ENCODE peak calls at places on chromosomes 6 and 20, in nine cellular contexts. One of them, this sample, is unnamed.

GRCh38 chr6:157558049-157558448 is 177.1 kb downstream of the ZDHHC14 start:
- DNase-seq in hepatocyte: no peak
- DNase-seq in MM.1S: no peak
- DNase-seq in fibroblast of pulmonary artery: peak; percentile 16
- DNase-seq in retinal pigment epithelial cell: no peak
- DNase-seq in ascending aorta: no peak
- DNase-seq in lower lobe of right lung: no peak
- DNase-seq in body of pancreas: no peak
- DNase-seq in lung: no peak
- DNase-seq in this sample: no peak

GRCh38 chr20:31894980-31895675 is 24.7 kb downstream of the TTLL9 start:
- DNase-seq in hepatocyte: peak; percentile 60
- DNase-seq in fibroblast of pulmonary artery: peak; percentile 64
- DNase-seq in lower lobe of right lung: peak; percentile 56
- DNase-seq in body of pancreas: peak; percentile 27
- DNase-seq in MM.1S: peak; percentile 12
- DNase-seq in ascending aorta: peak; percentile 44
- DNase-seq in lung: peak; percentile 73
- DNase-seq in retinal pigment epithelial cell: no peak
- DNase-seq in this sample: peak; percentile 27

GRCh38 chr6:31791324-31792089 is 4.0 kb downstream of the VARS1 start:
- DNase-seq in body of pancreas: peak; percentile 39
- DNase-seq in fibroblast of pulmonary artery: peak; percentile 60
- DNase-seq in ascending aorta: no peak
- DNase-seq in hepatocyte: peak; percentile 77
- DNase-seq in MM.1S: no peak
- DNase-seq in lower lobe of right lung: no peak
- DNase-seq in lung: no peak
- DNase-seq in retinal pigment epithelial cell: no peak
- DNase-seq in this sample: no peak

GRCh38 chr20:47479506-47479905 is 22.2 kb upstream of the NCOA3 start:
- DNase-seq in ascending aorta: no peak
- DNase-seq in MM.1S: no peak
- DNase-seq in hepatocyte: no peak
- DNase-seq in fibroblast of pulmonary artery: peak; percentile 30
- DNase-seq in lower lobe of right lung: no peak
- DNase-seq in retinal pigment epithelial cell: no peak
- DNase-seq in lung: no peak
- DNase-seq in body of pancreas: no peak
- DNase-seq in this sample: no peak

GRCh38 chr6:149234051-149234962 is 83.2 kb upstream of the TAB2 start:
- DNase-seq in ascending aorta: no peak
- DNase-seq in body of pancreas: no peak
- DNase-seq in lower lobe of right lung: no peak
- DNase-seq in retinal pigment epithelial cell: no peak
- DNase-seq in hepatocyte: no peak
- DNase-seq in lung: no peak
- DNase-seq in fibroblast of pulmonary artery: peak; percentile 42
- DNase-seq in MM.1S: no peak
- DNase-seq in this sample: peak; percentile 44

GRCh38 chr6:4780360-4780812 is 4.2 kb downstream of the CDYL start:
- DNase-seq in hepatocyte: no peak
- DNase-seq in fibroblast of pulmonary artery: peak; percentile 48
- DNase-seq in ascending aorta: no peak
- DNase-seq in body of pancreas: no peak
- DNase-seq in MM.1S: no peak
- DNase-seq in lower lobe of right lung: no peak
- DNase-seq in lung: no peak
- DNase-seq in retinal pigment epithelial cell: no peak
- DNase-seq in this sample: no peak

GRCh38 chr20:34791289-34792020 is 34.0 kb downstream of the NCOA6 start:
- DNase-seq in MM.1S: no peak
- DNase-seq in hepatocyte: peak; percentile 17
- DNase-seq in body of pancreas: no peak
- DNase-seq in retinal pigment epithelial cell: no peak
- DNase-seq in lung: no peak
- DNase-seq in fibroblast of pulmonary artery: peak; percentile 60
- DNase-seq in ascending aorta: no peak
- DNase-seq in lower lobe of right lung: no peak
- DNase-seq in this sample: no peak

GRCh38 chr6:42316390-42316970 is 98.8 kb upstream of the MRPS10 start:
- DNase-seq in lung: peak; percentile 46
- DNase-seq in MM.1S: no peak
- DNase-seq in body of pancreas: no peak
- DNase-seq in ascending aorta: no peak
- DNase-seq in fibroblast of pulmonary artery: peak; percentile 72
- DNase-seq in hepatocyte: peak; percentile 41
- DNase-seq in retinal pigment epithelial cell: peak; percentile 84
- DNase-seq in lower lobe of right lung: peak; percentile 54
- DNase-seq in this sample: no peak

GRCh38 chr20:49552007-49552406 is 15.9 kb downstream of the PTGIS start:
- DNase-seq in lower lobe of right lung: no peak
- DNase-seq in hepatocyte: peak; percentile 37
- DNase-seq in fibroblast of pulmonary artery: no peak
- DNase-seq in retinal pigment epithelial cell: no peak
- DNase-seq in ascending aorta: no peak
- DNase-seq in body of pancreas: no peak
- DNase-seq in MM.1S: no peak
- DNase-seq in lung: no peak
- DNase-seq in this sample: no peak

GRCh38 chr6:166572370-166573261 is 13.9 kb downstream of the RAMACL start:
- DNase-seq in fibroblast of pulmonary artery: peak; percentile 39
- DNase-seq in ascending aorta: no peak
- DNase-seq in lung: peak; percentile 75
- DNase-seq in lower lobe of right lung: peak; percentile 63
- DNase-seq in retinal pigment epithelial cell: no peak
- DNase-seq in MM.1S: no peak
- DNase-seq in body of pancreas: no peak
- DNase-seq in hepatocyte: peak; percentile 37
- DNase-seq in this sample: no peak

GRCh38 chr20:24478584-24478983 is 9.2 kb downstream of the SYNDIG1 start:
- DNase-seq in MM.1S: no peak
- DNase-seq in body of pancreas: no peak
- DNase-seq in lung: no peak
- DNase-seq in retinal pigment epithelial cell: no peak
- DNase-seq in fibroblast of pulmonary artery: no peak
- DNase-seq in lower lobe of right lung: no peak
- DNase-seq in hepatocyte: no peak
- DNase-seq in ascending aorta: no peak
- DNase-seq in this sample: no peak

GRCh38 chr20:21513881-21514540 is at the start of gene NKX2-2:
- DNase-seq in retinal pigment epithelial cell: no peak
- DNase-seq in ascending aorta: no peak
- DNase-seq in lower lobe of right lung: no peak
- DNase-seq in lung: no peak
- DNase-seq in MM.1S: no peak
- DNase-seq in hepatocyte: no peak
- DNase-seq in body of pancreas: no peak
- DNase-seq in fibroblast of pulmonary artery: no peak
- DNase-seq in this sample: no peak

GRCh38 chr6:149563203-149563927 is 2.8 kb upstream of the GINM1 start:
- DNase-seq in lung: no peak
- DNase-seq in retinal pigment epithelial cell: no peak
- DNase-seq in lower lobe of right lung: no peak
- DNase-seq in MM.1S: no peak
- DNase-seq in body of pancreas: no peak
- DNase-seq in fibroblast of pulmonary artery: peak; percentile 78
- DNase-seq in hepatocyte: peak; percentile 18
- DNase-seq in ascending aorta: no peak
- DNase-seq in this sample: no peak

GRCh38 chr6:126300126-126300525 is 39.8 kb upstream of the CENPW start:
- DNase-seq in hepatocyte: no peak
- DNase-seq in MM.1S: no peak
- DNase-seq in ascending aorta: no peak
- DNase-seq in fibroblast of pulmonary artery: no peak
- DNase-seq in lung: no peak
- DNase-seq in body of pancreas: no peak
- DNase-seq in retinal pigment epithelial cell: no peak
- DNase-seq in lower lobe of right lung: no peak
- DNase-seq in this sample: no peak

GRCh38 chr20:34316191-34316814 is 13.1 kb upstream of the AHCY start:
- DNase-seq in hepatocyte: no peak
- DNase-seq in lung: no peak
- DNase-seq in body of pancreas: no peak
- DNase-seq in fibroblast of pulmonary artery: peak; percentile 53
- DNase-seq in retinal pigment epithelial cell: no peak
- DNase-seq in MM.1S: no peak
- DNase-seq in ascending aorta: no peak
- DNase-seq in lower lobe of right lung: peak; percentile 24
- DNase-seq in this sample: no peak

GRCh38 chr20:17938889-17939619 is 29.5 kb downstream of the SNX5 start:
- DNase-seq in retinal pigment epithelial cell: peak; percentile 61
- DNase-seq in MM.1S: peak; percentile 56
- DNase-seq in ascending aorta: peak; percentile 18
- DNase-seq in lower lobe of right lung: peak; percentile 72
- DNase-seq in lung: peak; percentile 60
- DNase-seq in body of pancreas: peak; percentile 79
- DNase-seq in hepatocyte: peak; percentile 86
- DNase-seq in fibroblast of pulmonary artery: peak; percentile 74
- DNase-seq in this sample: no peak

GRCh38 chr6:84560431-84561375 is 203.7 kb downstream of the TBX18 start:
- DNase-seq in lower lobe of right lung: no peak
- DNase-seq in retinal pigment epithelial cell: no peak
- DNase-seq in lung: no peak
- DNase-seq in ascending aorta: no peak
- DNase-seq in hepatocyte: no peak
- DNase-seq in body of pancreas: no peak
- DNase-seq in fibroblast of pulmonary artery: no peak
- DNase-seq in MM.1S: no peak
- DNase-seq in this sample: no peak

GRCh38 chr6:84554706-84555105 is 209.7 kb downstream of the TBX18 start:
- DNase-seq in hepatocyte: no peak
- DNase-seq in body of pancreas: no peak
- DNase-seq in fibroblast of pulmonary artery: peak; percentile 10
- DNase-seq in lower lobe of right lung: no peak
- DNase-seq in retinal pigment epithelial cell: no peak
- DNase-seq in MM.1S: no peak
- DNase-seq in ascending aorta: no peak
- DNase-seq in lung: no peak
- DNase-seq in this sample: no peak

GRCh38 chr6:84554069-84554468 is 210.3 kb downstream of the TBX18 start:
- DNase-seq in retinal pigment epithelial cell: no peak
- DNase-seq in MM.1S: no peak
- DNase-seq in ascending aorta: no peak
- DNase-seq in lower lobe of right lung: no peak
- DNase-seq in body of pancreas: no peak
- DNase-seq in hepatocyte: no peak
- DNase-seq in fibroblast of pulmonary artery: peak; percentile 86
- DNase-seq in lung: no peak
- DNase-seq in this sample: no peak

GRCh38 chr6:84553527-84553926 is 210.9 kb downstream of the TBX18 start:
- DNase-seq in ascending aorta: no peak
- DNase-seq in lung: no peak
- DNase-seq in MM.1S: no peak
- DNase-seq in hepatocyte: no peak
- DNase-seq in body of pancreas: no peak
- DNase-seq in retinal pigment epithelial cell: no peak
- DNase-seq in fibroblast of pulmonary artery: peak; percentile 44
- DNase-seq in lower lobe of right lung: no peak
- DNase-seq in this sample: no peak

GRCh38 chr6:84556541-84557335 is 207.7 kb downstream of the TBX18 start:
- DNase-seq in retinal pigment epithelial cell: no peak
- DNase-seq in ascending aorta: no peak
- DNase-seq in MM.1S: no peak
- DNase-seq in lung: no peak
- DNase-seq in hepatocyte: no peak
- DNase-seq in fibroblast of pulmonary artery: peak; percentile 32
- DNase-seq in body of pancreas: no peak
- DNase-seq in lower lobe of right lung: no peak
- DNase-seq in this sample: no peak
- H3K4me3 ChIP-seq in retinal pigment epithelial cell: no peak overlapping the region
- H3K4me3 ChIP-seq in ascending aorta: peak overlapping the region; percentile 24
- H3K4me3 ChIP-seq in MM.1S: peak overlapping the region; percentile 15
- H3K4me3 ChIP-seq in lung: no peak overlapping the region
- H3K4me3 ChIP-seq in hepatocyte: no peak overlapping the region
- H3K4me3 ChIP-seq in fibroblast of pulmonary artery: no peak overlapping the region
- H3K4me3 ChIP-seq in body of pancreas: no peak overlapping the region
- H3K4me3 ChIP-seq in lower lobe of right lung: no peak overlapping the region
- H3K4me3 ChIP-seq in this sample: no peak overlapping the region

GRCh38 chr6:25138024-25138696 is 141.0 kb upstream of the CARMIL1 start:
- DNase-seq in MM.1S: peak; percentile 80
- DNase-seq in ascending aorta: no peak
- DNase-seq in body of pancreas: peak; percentile 26
- DNase-seq in retinal pigment epithelial cell: no peak
- DNase-seq in fibroblast of pulmonary artery: peak; percentile 87
- DNase-seq in lower lobe of right lung: no peak
- DNase-seq in hepatocyte: peak; percentile 18
- DNase-seq in lung: peak; percentile 52
- DNase-seq in this sample: no peak
- TF ChIP-seq CTCF in MM.1S: peak; percentile 41
- TF ChIP-seq CTCF in ascending aorta: peak; percentile 26
- TF ChIP-seq CTCF in body of pancreas: no peak
- TF ChIP-seq CTCF in retinal pigment epithelial cell: no peak
- TF ChIP-seq CTCF in fibroblast of pulmonary artery: peak; percentile 43
- TF ChIP-seq CTCF in lower lobe of right lung: no peak
- TF ChIP-seq CTCF in hepatocyte: no peak
- TF ChIP-seq CTCF in lung: no peak
- TF ChIP-seq CTCF in this sample: no peak

DNA sequence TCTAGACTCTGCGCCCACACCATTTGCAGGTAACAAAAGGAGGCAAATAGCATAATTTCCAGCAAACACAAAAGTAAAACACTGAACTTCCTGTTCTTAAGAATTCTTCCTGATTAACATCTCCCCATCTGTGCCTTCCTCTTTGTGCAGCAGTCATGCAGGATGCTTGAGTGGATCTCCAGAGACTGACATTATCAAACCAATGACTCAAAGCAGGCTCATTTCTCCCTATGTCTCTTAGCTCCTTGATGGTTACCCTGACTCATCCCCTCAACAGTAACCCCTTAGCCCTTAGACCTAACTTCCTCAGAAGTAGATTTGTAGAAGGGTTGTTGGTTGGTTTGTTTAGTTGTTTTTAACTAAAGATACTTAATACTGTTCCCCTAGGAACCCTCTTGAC is 137.0 kb upstream of the RIN2 start:
- DNase-seq in fibroblast of pulmonary artery: no peak
- DNase-seq in lung: no peak
- DNase-seq in hepatocyte: no peak
- DNase-seq in retinal pigment epithelial cell: no peak
- DNase-seq in MM.1S: no peak
- DNase-seq in body of pancreas: no peak
- DNase-seq in ascending aorta: no peak
- DNase-seq in lower lobe of right lung: no peak
- DNase-seq in this sample: peak; percentile 20
- H3K4me3 ChIP-seq in fibroblast of pulmonary artery: no peak overlapping the region
- H3K4me3 ChIP-seq in lung: no peak overlapping the region
- H3K4me3 ChIP-seq in hepatocyte: no peak overlapping the region
- H3K4me3 ChIP-seq in retinal pigment epithelial cell: no peak overlapping the region
- H3K4me3 ChIP-seq in MM.1S: no peak overlapping the region
- H3K4me3 ChIP-seq in body of pancreas: no peak overlapping the region
- H3K4me3 ChIP-seq in ascending aorta: no peak overlapping the region
- H3K4me3 ChIP-seq in lower lobe of right lung: no peak overlapping the region
- H3K4me3 ChIP-seq in this sample: no peak overlapping the region

DNA sequence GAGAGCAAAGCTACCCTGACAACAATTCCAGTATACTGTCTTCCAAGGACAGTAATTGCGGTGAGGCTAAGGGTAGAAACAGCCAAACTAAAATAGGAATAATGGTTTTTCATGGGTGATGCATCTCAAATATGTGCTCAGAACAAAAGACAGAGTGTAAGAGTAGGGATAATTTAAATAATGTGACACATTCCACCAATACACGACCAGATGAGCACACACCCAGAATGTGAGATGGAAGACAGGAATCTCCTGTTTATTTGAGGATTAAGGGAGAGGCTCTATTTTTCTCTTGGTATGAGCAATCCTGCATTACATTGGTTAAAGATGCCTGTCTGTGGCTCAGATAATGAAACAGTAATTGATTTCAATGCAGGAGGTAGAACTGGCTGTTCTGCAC is 292.9 kb upstream of the ZFP64 start:
- DNase-seq in body of pancreas: no peak
- DNase-seq in lung: no peak
- DNase-seq in fibroblast of pulmonary artery: peak; percentile 10
- DNase-seq in MM.1S: no peak
- DNase-seq in lower lobe of right lung: no peak
- DNase-seq in retinal pigment epithelial cell: no peak
- DNase-seq in ascending aorta: no peak
- DNase-seq in hepatocyte: no peak
- DNase-seq in this sample: no peak
- TF ChIP-seq CTCF in body of pancreas: no peak
- TF ChIP-seq CTCF in lung: no peak
- TF ChIP-seq CTCF in fibroblast of pulmonary artery: no peak
- TF ChIP-seq CTCF in MM.1S: no peak
- TF ChIP-seq CTCF in lower lobe of right lung: no peak
- TF ChIP-seq CTCF in retinal pigment epithelial cell: no peak
- TF ChIP-seq CTCF in ascending aorta: no peak
- TF ChIP-seq CTCF in hepatocyte: no peak
- TF ChIP-seq CTCF in this sample: no peak